ENCODE peak calls at places on chromosomes 4 and X, in ten cellular contexts. One of them, this sample, is unnamed. For H3K4me1, the result is how much of the 10 kb centered on the place peaks cover.

GRCh38 chrX:7706032-7706431 is 136.9 kb upstream of the VCX start:
- DNase-seq in tibial nerve: no peak
- DNase-seq in right atrium auricular region: no peak
- DNase-seq in body of pancreas: no peak
- DNase-seq in A549: no peak
- DNase-seq in CD8-positive, alpha-beta T cell: no peak
- DNase-seq in neural progenitor cell: no peak
- DNase-seq in right lobe of liver: no peak
- DNase-seq in thoracic aorta: no peak
- DNase-seq in upper lobe of right lung: no peak
- DNase-seq in this sample: no peak

GRCh38 chr4:86972997-86973396 is 38.2 kb downstream of the AFF1 start:
- DNase-seq in tibial nerve: no peak
- DNase-seq in neural progenitor cell: no peak
- DNase-seq in body of pancreas: peak
- DNase-seq in upper lobe of right lung: peak
- DNase-seq in A549: no peak
- DNase-seq in right lobe of liver: peak
- DNase-seq in CD8-positive, alpha-beta T cell: no peak
- DNase-seq in right atrium auricular region: no peak
- DNase-seq in thoracic aorta: no peak
- DNase-seq in this sample: peak

GRCh38 chr4:89598602-89599001 is 238.4 kb downstream of the SNCA start:
- DNase-seq in tibial nerve: no peak
- DNase-seq in right atrium auricular region: no peak
- DNase-seq in neural progenitor cell: peak
- DNase-seq in upper lobe of right lung: no peak
- DNase-seq in body of pancreas: no peak
- DNase-seq in thoracic aorta: no peak
- DNase-seq in CD8-positive, alpha-beta T cell: no peak
- DNase-seq in A549: peak
- DNase-seq in right lobe of liver: no peak
- DNase-seq in this sample: no peak

GRCh38 chr4:124177647-124178425 is 534.7 kb downstream of the ANKRD50 start:
- DNase-seq in A549: peak
- DNase-seq in right lobe of liver: no peak
- DNase-seq in thoracic aorta: no peak
- DNase-seq in upper lobe of right lung: no peak
- DNase-seq in neural progenitor cell: no peak
- DNase-seq in CD8-positive, alpha-beta T cell: no peak
- DNase-seq in right atrium auricular region: no peak
- DNase-seq in tibial nerve: no peak
- DNase-seq in body of pancreas: no peak
- DNase-seq in this sample: no peak

GRCh38 chrX:72539822-72540221 is 32.8 kb downstream of the HDAC8 start:
- DNase-seq in tibial nerve: no peak
- DNase-seq in upper lobe of right lung: no peak
- DNase-seq in thoracic aorta: no peak
- DNase-seq in right lobe of liver: no peak
- DNase-seq in neural progenitor cell: peak
- DNase-seq in right atrium auricular region: no peak
- DNase-seq in A549: no peak
- DNase-seq in CD8-positive, alpha-beta T cell: no peak
- DNase-seq in body of pancreas: no peak
- DNase-seq in this sample: no peak

GRCh38 chr4:63063765-63064164 is 1345.5 kb downstream of the TECRL start:
- DNase-seq in neural progenitor cell: no peak
- DNase-seq in body of pancreas: no peak
- DNase-seq in tibial nerve: no peak
- DNase-seq in right lobe of liver: no peak
- DNase-seq in CD8-positive, alpha-beta T cell: no peak
- DNase-seq in thoracic aorta: no peak
- DNase-seq in upper lobe of right lung: no peak
- DNase-seq in right atrium auricular region: no peak
- DNase-seq in A549: no peak
- DNase-seq in this sample: no peak

GRCh38 chr4:39255266-39255665 is 72.9 kb downstream of the WDR19 start:
- DNase-seq in CD8-positive, alpha-beta T cell: no peak
- DNase-seq in thoracic aorta: no peak
- DNase-seq in right lobe of liver: no peak
- DNase-seq in body of pancreas: no peak
- DNase-seq in right atrium auricular region: no peak
- DNase-seq in neural progenitor cell: peak
- DNase-seq in upper lobe of right lung: no peak
- DNase-seq in tibial nerve: no peak
- DNase-seq in A549: peak
- DNase-seq in this sample: no peak

GRCh38 chr4:1577818-1578217 is 106.3 kb downstream of the FAM53A start:
- DNase-seq in right atrium auricular region: no peak
- DNase-seq in upper lobe of right lung: no peak
- DNase-seq in tibial nerve: no peak
- DNase-seq in CD8-positive, alpha-beta T cell: peak
- DNase-seq in neural progenitor cell: peak
- DNase-seq in thoracic aorta: no peak
- DNase-seq in body of pancreas: no peak
- DNase-seq in right lobe of liver: peak
- DNase-seq in A549: no peak
- DNase-seq in this sample: peak

GRCh38 chr4:111512081-111512774 is 633.0 kb upstream of the FAM241A start:
- DNase-seq in CD8-positive, alpha-beta T cell: no peak
- DNase-seq in right atrium auricular region: no peak
- DNase-seq in tibial nerve: no peak
- DNase-seq in upper lobe of right lung: no peak
- DNase-seq in right lobe of liver: no peak
- DNase-seq in neural progenitor cell: no peak
- DNase-seq in A549: peak
- DNase-seq in thoracic aorta: no peak
- DNase-seq in body of pancreas: no peak
- DNase-seq in this sample: no peak

GRCh38 chrX:12791253-12792228 is at the start of gene PRPS2:
- DNase-seq in thoracic aorta: peak
- DNase-seq in body of pancreas: peak
- DNase-seq in upper lobe of right lung: peak
- DNase-seq in right atrium auricular region: no peak
- DNase-seq in CD8-positive, alpha-beta T cell: peak
- DNase-seq in right lobe of liver: peak
- DNase-seq in neural progenitor cell: peak
- DNase-seq in tibial nerve: peak
- DNase-seq in A549: peak
- DNase-seq in this sample: peak

GRCh38 chrX:100895365-100896075 is 21.4 kb upstream of the NOX1 start:
- DNase-seq in CD8-positive, alpha-beta T cell: peak
- DNase-seq in thoracic aorta: no peak
- DNase-seq in upper lobe of right lung: no peak
- DNase-seq in body of pancreas: peak
- DNase-seq in A549: no peak
- DNase-seq in right lobe of liver: no peak
- DNase-seq in right atrium auricular region: no peak
- DNase-seq in tibial nerve: peak
- DNase-seq in neural progenitor cell: peak
- DNase-seq in this sample: no peak
- TF ChIP-seq CTCF in CD8-positive, alpha-beta T cell: peak
- TF ChIP-seq CTCF in thoracic aorta: no peak
- TF ChIP-seq CTCF in upper lobe of right lung: peak
- TF ChIP-seq CTCF in body of pancreas: peak
- TF ChIP-seq CTCF in A549: peak
- TF ChIP-seq CTCF in right lobe of liver: peak
- TF ChIP-seq CTCF in right atrium auricular region: peak
- TF ChIP-seq CTCF in tibial nerve: no peak
- TF ChIP-seq CTCF in neural progenitor cell: peak
- TF ChIP-seq CTCF in this sample: no peak

GRCh38 chr4:187474238-187474637 is 521.3 kb upstream of the ZFP42 start:
- DNase-seq in thoracic aorta: no peak
- DNase-seq in A549: no peak
- DNase-seq in upper lobe of right lung: no peak
- DNase-seq in CD8-positive, alpha-beta T cell: no peak
- DNase-seq in right lobe of liver: no peak
- DNase-seq in body of pancreas: no peak
- DNase-seq in right atrium auricular region: no peak
- DNase-seq in tibial nerve: no peak
- DNase-seq in neural progenitor cell: no peak
- DNase-seq in this sample: no peak

GRCh38 chr4:187475901-187476300 is 519.7 kb upstream of the ZFP42 start:
- DNase-seq in upper lobe of right lung: no peak
- DNase-seq in tibial nerve: no peak
- DNase-seq in right atrium auricular region: no peak
- DNase-seq in A549: no peak
- DNase-seq in body of pancreas: no peak
- DNase-seq in right lobe of liver: no peak
- DNase-seq in CD8-positive, alpha-beta T cell: no peak
- DNase-seq in thoracic aorta: no peak
- DNase-seq in neural progenitor cell: no peak
- DNase-seq in this sample: no peak

GRCh38 chr4:187477224-187477623 is 518.3 kb upstream of the ZFP42 start:
- DNase-seq in right lobe of liver: no peak
- DNase-seq in right atrium auricular region: no peak
- DNase-seq in body of pancreas: no peak
- DNase-seq in upper lobe of right lung: no peak
- DNase-seq in A549: no peak
- DNase-seq in tibial nerve: no peak
- DNase-seq in CD8-positive, alpha-beta T cell: no peak
- DNase-seq in neural progenitor cell: no peak
- DNase-seq in thoracic aorta: no peak
- DNase-seq in this sample: no peak

GRCh38 chr4:187480146-187481145 is 515.1 kb upstream of the ZFP42 start:
- DNase-seq in neural progenitor cell: no peak
- DNase-seq in right atrium auricular region: no peak
- DNase-seq in upper lobe of right lung: no peak
- DNase-seq in body of pancreas: no peak
- DNase-seq in A549: no peak
- DNase-seq in tibial nerve: peak
- DNase-seq in thoracic aorta: no peak
- DNase-seq in right lobe of liver: no peak
- DNase-seq in CD8-positive, alpha-beta T cell: no peak
- DNase-seq in this sample: no peak

DNA sequence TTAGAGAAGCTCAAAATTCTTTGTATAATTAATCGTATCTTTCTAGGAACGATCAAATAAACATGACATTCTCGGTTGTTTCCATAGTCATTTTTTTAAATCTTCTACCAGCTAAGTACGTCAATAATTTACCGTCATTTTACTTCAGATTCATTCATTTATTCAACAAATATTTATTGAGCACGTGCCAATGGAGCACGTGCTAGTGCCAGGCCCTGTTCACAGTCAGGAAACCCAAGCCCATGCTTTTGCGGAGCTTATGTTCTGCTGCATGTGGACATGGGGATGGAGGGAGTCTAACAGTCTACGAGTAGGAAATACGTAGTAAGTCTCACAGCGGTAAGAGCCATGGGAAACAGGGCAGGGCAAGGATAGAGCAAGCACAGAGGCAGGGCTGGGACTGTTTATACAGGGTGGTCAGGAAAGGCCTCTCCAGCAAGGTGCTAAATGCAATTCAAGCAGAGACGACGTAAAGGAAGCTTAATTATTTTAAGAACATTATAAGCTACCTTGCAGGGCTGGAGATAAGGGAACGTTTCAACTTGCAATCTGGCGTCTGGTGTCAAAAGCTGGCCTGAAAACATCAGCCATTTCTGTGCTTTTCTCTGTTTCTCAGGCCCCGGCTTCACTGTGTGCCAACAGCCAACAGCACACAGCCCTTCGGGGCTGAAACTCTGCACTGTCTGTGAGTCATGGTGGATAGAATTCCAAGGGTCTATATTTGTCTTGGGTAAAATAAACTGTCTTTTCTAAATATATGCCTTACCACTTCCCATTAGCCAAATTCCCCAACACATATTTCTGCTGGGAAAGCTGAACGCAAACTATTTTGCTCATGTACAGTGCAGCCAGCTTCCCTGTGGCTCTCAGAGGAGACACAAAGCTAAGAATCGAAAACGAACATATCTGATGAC is 517.0 kb upstream of the ZFP42 start:
- DNase-seq in right atrium auricular region: no peak
- DNase-seq in upper lobe of right lung: no peak
- DNase-seq in tibial nerve: no peak
- DNase-seq in right lobe of liver: no peak
- DNase-seq in body of pancreas: no peak
- DNase-seq in A549: no peak
- DNase-seq in neural progenitor cell: no peak
- DNase-seq in thoracic aorta: peak
- DNase-seq in CD8-positive, alpha-beta T cell: no peak
- DNase-seq in this sample: no peak
- H3K4me1 ChIP-seq in right atrium auricular region: under half
- H3K4me1 ChIP-seq in upper lobe of right lung: under half
- H3K4me1 ChIP-seq in tibial nerve: under half
- H3K4me1 ChIP-seq in right lobe of liver: under half
- H3K4me1 ChIP-seq in body of pancreas: under half
- H3K4me1 ChIP-seq in A549: under half
- H3K4me1 ChIP-seq in neural progenitor cell: under half
- H3K4me1 ChIP-seq in thoracic aorta: under half
- H3K4me1 ChIP-seq in CD8-positive, alpha-beta T cell: under half
- H3K4me1 ChIP-seq in this sample: under half

DNA sequence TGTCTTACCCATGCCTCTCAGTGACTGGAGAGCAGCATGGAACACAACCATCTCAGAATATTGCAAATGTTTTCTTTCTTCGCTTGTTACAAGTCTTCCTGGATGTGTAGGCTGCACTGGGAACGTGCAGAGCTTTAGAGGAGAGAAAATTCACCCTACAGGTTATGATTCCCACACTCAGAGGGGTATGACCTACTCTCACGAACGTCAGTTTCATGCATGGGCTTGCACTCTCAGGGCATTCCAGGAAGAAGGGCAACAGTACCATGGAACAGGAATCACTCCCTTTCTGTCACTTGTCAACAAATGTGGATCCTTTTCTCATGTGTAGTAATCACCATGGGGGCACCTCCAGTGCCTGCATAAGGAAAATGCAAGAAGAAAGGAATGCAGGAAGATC is 75.8 kb downstream of the NBDY start:
- DNase-seq in body of pancreas: no peak
- DNase-seq in right atrium auricular region: no peak
- DNase-seq in upper lobe of right lung: no peak
- DNase-seq in thoracic aorta: no peak
- DNase-seq in right lobe of liver: no peak
- DNase-seq in CD8-positive, alpha-beta T cell: no peak
- DNase-seq in neural progenitor cell: no peak
- DNase-seq in A549: no peak
- DNase-seq in tibial nerve: no peak
- DNase-seq in this sample: no peak
- TF ChIP-seq CTCF in body of pancreas: no peak
- TF ChIP-seq CTCF in right atrium auricular region: no peak
- TF ChIP-seq CTCF in upper lobe of right lung: no peak
- TF ChIP-seq CTCF in thoracic aorta: no peak
- TF ChIP-seq CTCF in right lobe of liver: no peak
- TF ChIP-seq CTCF in CD8-positive, alpha-beta T cell: no peak
- TF ChIP-seq CTCF in neural progenitor cell: no peak
- TF ChIP-seq CTCF in A549: no peak
- TF ChIP-seq CTCF in tibial nerve: no peak
- TF ChIP-seq CTCF in this sample: no peak

DNA sequence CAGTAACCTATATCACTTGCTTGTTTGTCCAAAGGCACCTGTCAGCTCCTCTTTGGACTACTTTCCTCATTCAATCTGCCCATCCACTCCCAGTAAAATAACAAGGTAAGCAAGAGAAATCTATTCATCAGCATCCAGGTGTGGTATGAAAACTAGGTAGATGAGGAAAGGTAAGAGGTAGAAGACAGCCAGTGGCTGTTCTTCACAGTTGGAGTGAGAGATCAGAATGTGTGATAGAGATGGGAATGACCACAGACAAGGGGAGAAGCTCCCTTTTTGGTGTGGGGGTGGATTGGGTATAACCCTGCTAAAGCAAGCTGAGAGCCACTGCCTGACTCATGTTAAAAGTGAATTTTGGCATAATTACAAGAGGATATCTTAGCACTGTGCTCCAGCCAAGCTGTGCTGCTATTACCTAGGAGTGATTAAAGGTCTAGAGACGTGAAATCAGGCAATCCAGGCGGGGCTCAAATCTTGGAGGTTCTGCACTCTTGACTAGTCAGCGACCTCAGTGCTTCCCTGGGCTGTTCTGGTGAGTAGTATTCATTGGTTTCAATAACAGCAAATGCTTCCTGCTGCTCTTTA is 28.1 kb upstream of the RASL11B start:
- DNase-seq in CD8-positive, alpha-beta T cell: no peak
- DNase-seq in body of pancreas: no peak
- DNase-seq in neural progenitor cell: no peak
- DNase-seq in upper lobe of right lung: no peak
- DNase-seq in tibial nerve: no peak
- DNase-seq in right atrium auricular region: no peak
- DNase-seq in A549: no peak
- DNase-seq in thoracic aorta: no peak
- DNase-seq in right lobe of liver: no peak
- DNase-seq in this sample: no peak
- H3K4me1 ChIP-seq in CD8-positive, alpha-beta T cell: under half
- H3K4me1 ChIP-seq in body of pancreas: under half
- H3K4me1 ChIP-seq in neural progenitor cell: under half
- H3K4me1 ChIP-seq in upper lobe of right lung: under half
- H3K4me1 ChIP-seq in tibial nerve: under half
- H3K4me1 ChIP-seq in right atrium auricular region: under half
- H3K4me1 ChIP-seq in A549: under half
- H3K4me1 ChIP-seq in thoracic aorta: under half
- H3K4me1 ChIP-seq in right lobe of liver: under half
- H3K4me1 ChIP-seq in this sample: under half

This sample was measured in upper lobe of left lung.